ENCODE peak calls at places on chromosomes 12 and 14, in six cellular contexts. G is transverse colon, N is stomach, F is ovary, H is testis, C is breast epithelium. I is an unnamed sample.

GRCh38 chr12:55057466-55057865 is 37.7 kb downstream of the NEUROD4 start:
- DNase-seq in G (no peak), N (no peak), F (no peak), H (no peak), C (no peak), I (no peak)

GRCh38 chr14:38042356-38042755 is 165.3 kb upstream of the SSTR1 start:
- DNase-seq in G (no peak), N (no peak), F (no peak), H (no peak), C (no peak), I (no peak)

GRCh38 chr12:53207042-53207441 is at the start of gene ITGB7:
- DNase-seq in G (peak; percentile 81), N (peak; percentile 52), F (no peak), H (no peak), C (no peak), I (no peak)

GRCh38 chr12:20367731-20368652 is at the start of gene PDE3A:
- DNase-seq in G (peak; percentile 76), N (no peak), F (peak; percentile 49), H (peak; percentile 70), C (no peak), I (peak; percentile 68)

GRCh38 chr12:92989715-92990484 is 60.8 kb upstream of the EEA1 start:
- DNase-seq in G (no peak), N (no peak), F (no peak), H (no peak), C (no peak), I (no peak)

GRCh38 chr12:14768823-14769405 is 34.4 kb downstream of the WBP11 start:
- DNase-seq in G (peak; percentile 29), N (peak; percentile 33), F (peak; percentile 18), H (peak; percentile 32), C (no peak), I (no peak)

GRCh38 chr14:65296402-65296801 is 116.1 kb upstream of the FUT8 start:
- DNase-seq in G (no peak), N (peak; percentile 27), F (no peak), H (no peak), C (no peak), I (no peak)

GRCh38 chr12:8455281-8455680 is 481 bp upstream of the CLEC6A start:
- DNase-seq in G (no peak), N (no peak), F (no peak), H (no peak), C (no peak), I (no peak)

GRCh38 chr14:32939254-32940065 is 781 bp downstream of the NPAS3 start:
- DNase-seq in G (peak; percentile 70), N (peak; percentile 68), F (peak; percentile 85), H (peak; percentile 87), C (peak; percentile 75), I (peak; percentile 87)

GRCh38 chr12:76006028-76006916 is 25.3 kb downstream of the PHLDA1 start:
- DNase-seq in G (no peak), N (no peak), F (no peak), H (no peak), C (no peak), I (no peak)

GRCh38 chr14:104593710-104594121 is 10.9 kb downstream of the TMEM179 start:
- DNase-seq in G (no peak), N (no peak), F (no peak), H (no peak), C (no peak), I (peak; percentile 27)

GRCh38 chr12:2292560-2292959 is 239.8 kb downstream of the CACNA1C start:
- DNase-seq in G (no peak), N (no peak), F (no peak), H (no peak), C (no peak), I (no peak)

GRCh38 chr12:188910-189621 is 24.9 kb downstream of the SLC6A12 start:
- DNase-seq in G (peak; percentile 59), N (peak; percentile 57), F (peak; percentile 48), H (peak; percentile 64), C (no peak), I (peak; percentile 71)

GRCh38 chr12:125455556-125455955 is 390.3 kb downstream of the AACS start:
- DNase-seq in G (no peak), N (no peak), F (no peak), H (no peak), C (no peak), I (no peak)

GRCh38 chr12:32698285-32698684 is 19.2 kb downstream of the DNM1L start:
- DNase-seq in G (no peak), N (no peak), F (no peak), H (no peak), C (no peak), I (no peak)

GRCh38 chr12:128844031-128844635 is 9.1 kb upstream of the GLT1D1 start:
- DNase-seq in G (no peak), N (no peak), F (no peak), H (no peak), C (no peak), I (peak; percentile 38)

GRCh38 chr14:98114122-98114895 is 1157.7 kb downstream of the BCL11B start:
- DNase-seq in G (no peak), N (no peak), F (no peak), H (no peak), C (no peak), I (no peak)

GRCh38 chr12:104339663-104340062 is 36.1 kb downstream of the EID3 start:
- DNase-seq in G (no peak), N (no peak), F (no peak), H (no peak), C (no peak), I (no peak)

GRCh38 chr14:42192659-42193425 is 586.2 kb downstream of the LRFN5 start:
- DNase-seq in G (no peak), N (no peak), F (no peak), H (no peak), C (no peak), I (no peak)

GRCh38 chr14:54556535-54556934 is 10.4 kb upstream of the SAMD4A start:
- DNase-seq in G (no peak), N (no peak), F (no peak), H (no peak), C (no peak), I (no peak)

GRCh38 chr12:13853471-13853870 is 127.9 kb downstream of the GRIN2B start:
- DNase-seq in G (no peak), N (no peak), F (no peak), H (no peak), C (no peak), I (no peak)

GRCh38 chr14:69133206-69134125 is 19.5 kb downstream of the DCAF5 start:
- DNase-seq in G (no peak), N (no peak), F (no peak), H (no peak), C (no peak), I (no peak)
- H3K4me1 ChIP-seq in G (peaks cover 34% of the 10 kb centered on the region), N (peaks cover 36% of the 10 kb centered on the region), F (peaks cover 5% of the 10 kb centered on the region), H (peaks cover 18% of the 10 kb centered on the region), C (no peaks in the 10 kb centered on the region), I (peaks cover 31% of the 10 kb centered on the region)

GRCh38 chr12:120580787-120581723 is at the start of gene POP5:
- DNase-seq in G (peak; percentile 98), N (peak; percentile 98), F (peak; percentile 93), H (peak; percentile 98), C (peak; percentile 94), I (peak; percentile 97)
- TF ChIP-seq POLR2A in G (peak; percentile 82), N (no peak), F (no peak), H (no peak), C (no peak), I (no peak)

GRCh38 chr14:91337699-91338335 is 79.8 kb downstream of the CCDC88C start:
- DNase-seq in G (no peak), N (no peak), F (peak; percentile 25), H (no peak), C (no peak), I (no peak)

GRCh38 chr14:91339076-91339475 is 78.5 kb downstream of the CCDC88C start:
- DNase-seq in G (no peak), N (no peak), F (no peak), H (no peak), C (no peak), I (no peak)

GRCh38 chr14:91339606-91340369 is 77.8 kb downstream of the CCDC88C start:
- DNase-seq in G (no peak), N (no peak), F (no peak), H (no peak), C (no peak), I (no peak)

GRCh38 chr14:91336093-91336450 is 81.5 kb downstream of the CCDC88C start:
- DNase-seq in G (no peak), N (no peak), F (no peak), H (no peak), C (no peak), I (no peak)

GRCh38 chr14:91338369-91338768 is 79.3 kb downstream of the CCDC88C start:
- DNase-seq in G (no peak), N (no peak), F (no peak), H (no peak), C (no peak), I (no peak)
- TF ChIP-seq CTCF in G (no peak), N (no peak), F (no peak), H (no peak), C (no peak), I (no peak)

GRCh38 chr14:92844220-92844619 is 50.1 kb downstream of the GOLGA5 start:
- DNase-seq in G (no peak), N (no peak), F (no peak), H (no peak), C (no peak), I (no peak)

GRCh38 chr14:92850492-92850891 is 56.4 kb downstream of the GOLGA5 start:
- DNase-seq in G (no peak), N (no peak), F (no peak), H (no peak), C (no peak), I (no peak)

GRCh38 chr14:92848941-92849340 is 54.8 kb downstream of the GOLGA5 start:
- DNase-seq in G (no peak), N (no peak), F (no peak), H (no peak), C (no peak), I (no peak)

GRCh38 chr14:92847220-92848148 is 53.4 kb downstream of the GOLGA5 start:
- DNase-seq in G (no peak), N (no peak), F (no peak), H (no peak), C (no peak), I (no peak)

GRCh38 chr14:92846162-92846897 is 52.2 kb downstream of the GOLGA5 start:
- DNase-seq in G (no peak), N (no peak), F (no peak), H (no peak), C (no peak), I (no peak)
- H3K4me1 ChIP-seq in G (no peaks in the 10 kb centered on the region), N (no peaks in the 10 kb centered on the region), F (no peaks in the 10 kb centered on the region), H (no peaks in the 10 kb centered on the region), C (no peaks in the 10 kb centered on the region), I (no peaks in the 10 kb centered on the region)

I was measured in heart left ventricle.